ENCODE peak calls at places on chromosomes 3 and 15, in ten cellular contexts. K is lower lobe of right lung, L is ovary, A is fibroblast of pulmonary artery, R is MCF 10A, U is GM13977, P is AG04450, G is Peyer's patch, E is type B pancreatic cell, Q is Calu3. Y is an unnamed sample.

GRCh38 chr3:167913218-167913902 is 177.8 kb downstream of the SERPINI1 start:
- DNase-seq in K (peak), L (no peak), A (peak), R (peak), U (no peak), P (no peak), G (no peak), E (no peak), Q (no peak), Y (no peak)

GRCh38 chr3:108409791-108410190 is 100.6 kb downstream of the MYH15 start:
- DNase-seq in K (no peak), L (no peak), A (no peak), R (no peak), U (no peak), P (no peak), G (no peak), E (no peak), Q (no peak), Y (no peak)

GRCh38 chr15:73002509-73002908 is 49.8 kb upstream of the NEO1 start:
- DNase-seq in K (no peak), L (no peak), A (no peak), R (no peak), U (no peak), P (peak), G (no peak), E (no peak), Q (no peak), Y (no peak)

GRCh38 chr3:160695906-160696305 is 18.9 kb downstream of the ARL14 start:
- DNase-seq in K (no peak), L (no peak), A (peak), R (no peak), U (no peak), P (no peak), G (no peak), E (no peak), Q (no peak), Y (no peak)

GRCh38 chr3:59605318-59605717 is 555.5 kb upstream of the CFAP20DC start:
- DNase-seq in K (no peak), L (no peak), A (no peak), R (no peak), U (no peak), P (no peak), G (no peak), E (no peak), Q (no peak), Y (no peak)

GRCh38 chr3:35651888-35652287 is 12.6 kb downstream of the ARPP21 start:
- DNase-seq in K (no peak), L (no peak), A (peak), R (no peak), U (no peak), P (no peak), G (no peak), E (no peak), Q (no peak), Y (no peak)

GRCh38 chr3:188000361-188000861 is 153.5 kb upstream of the LPP start:
- DNase-seq in K (no peak), L (no peak), A (no peak), R (no peak), U (no peak), P (no peak), G (peak), E (no peak), Q (peak), Y (no peak)

GRCh38 chr3:103960819-103961218 is 1405.9 kb upstream of the ALCAM start:
- DNase-seq in K (no peak), L (no peak), A (no peak), R (no peak), U (no peak), P (no peak), G (no peak), E (no peak), Q (no peak), Y (no peak)

GRCh38 chr15:79084308-79084968 is 6.1 kb downstream of the RASGRF1 start:
- DNase-seq in K (no peak), L (no peak), A (no peak), R (no peak), U (no peak), P (no peak), G (no peak), E (no peak), Q (no peak), Y (no peak)

GRCh38 chr15:50911641-50912040 is 3.2 kb downstream of the AP4E1 start:
- DNase-seq in K (no peak), L (no peak), A (no peak), R (no peak), U (no peak), P (no peak), G (no peak), E (no peak), Q (no peak), Y (no peak)

GRCh38 chr15:68699881-68700394 is 120.8 kb downstream of the ANP32A start:
- DNase-seq in K (no peak), L (peak), A (no peak), R (no peak), U (no peak), P (no peak), G (no peak), E (no peak), Q (no peak), Y (no peak)

GRCh38 chr3:184239221-184239620 is 9.5 kb downstream of the ALG3 start:
- DNase-seq in K (peak), L (no peak), A (no peak), R (no peak), U (no peak), P (no peak), G (no peak), E (no peak), Q (no peak), Y (no peak)

GRCh38 chr3:57544181-57545125 is at the start of gene DNAH12:
- DNase-seq in K (peak), L (peak), A (peak), R (no peak), U (no peak), P (no peak), G (no peak), E (peak), Q (peak), Y (peak)

GRCh38 chr3:138949002-138949418 is 2.0 kb downstream of the FOXL2NB start:
- DNase-seq in K (no peak), L (peak), A (no peak), R (no peak), U (no peak), P (no peak), G (no peak), E (no peak), Q (no peak), Y (no peak)

GRCh38 chr15:48868549-48868948 is 9.4 kb upstream of the EID1 start:
- DNase-seq in K (no peak), L (no peak), A (peak), R (peak), U (no peak), P (no peak), G (no peak), E (no peak), Q (no peak), Y (no peak)

GRCh38 chr15:33068007-33068441 is 126.5 kb downstream of the FMN1 start:
- DNase-seq in K (peak), L (no peak), A (no peak), R (peak), U (no peak), P (no peak), G (peak), E (no peak), Q (peak), Y (no peak)

GRCh38 chr15:77959094-77959879 is 118.2 kb downstream of the TBC1D2B start:
- DNase-seq in K (peak), L (peak), A (peak), R (peak), U (peak), P (peak), G (peak), E (peak), Q (peak), Y (peak)

GRCh38 chr15:93608643-93609148 is 519.7 kb upstream of the RGMA start:
- DNase-seq in K (no peak), L (no peak), A (no peak), R (no peak), U (no peak), P (no peak), G (no peak), E (no peak), Q (no peak), Y (no peak)

GRCh38 chr3:50334339-50335075 is 6.1 kb downstream of the RASSF1 start:
- DNase-seq in K (no peak), L (no peak), A (no peak), R (no peak), U (no peak), P (no peak), G (no peak), E (no peak), Q (no peak), Y (no peak)

GRCh38 chr3:143120716-143121239 is 1.2 kb downstream of the CHST2 start:
- DNase-seq in K (peak), L (peak), A (peak), R (no peak), U (peak), P (no peak), G (peak), E (peak), Q (peak), Y (peak)

GRCh38 chr3:29099296-29099695 is 181.6 kb upstream of the RBMS3 start:
- DNase-seq in K (no peak), L (no peak), A (peak), R (no peak), U (no peak), P (no peak), G (no peak), E (no peak), Q (no peak), Y (no peak)

GRCh38 chr15:59833366-59833765 is 144.2 kb upstream of the BNIP2 start:
- DNase-seq in K (no peak), L (no peak), A (no peak), R (no peak), U (no peak), P (no peak), G (no peak), E (no peak), Q (no peak), Y (no peak)

GRCh38 chr3:65633018-65633417 is 405.7 kb downstream of the MAGI1 start:
- DNase-seq in K (no peak), L (no peak), A (no peak), R (no peak), U (no peak), P (no peak), G (no peak), E (no peak), Q (no peak), Y (no peak)

GRCh38 chr15:39623550-39623931 is 42.7 kb downstream of the THBS1 start:
- DNase-seq in K (no peak), L (no peak), A (no peak), R (no peak), U (peak), P (no peak), G (no peak), E (no peak), Q (no peak), Y (no peak)

GRCh38 chr3:166484470-166484869 is 647.2 kb upstream of the BCHE start:
- DNase-seq in K (no peak), L (no peak), A (no peak), R (no peak), U (no peak), P (no peak), G (no peak), E (no peak), Q (no peak), Y (no peak)

GRCh38 chr3:147030274-147030673 is 376.1 kb downstream of the ZIC4 start:
- DNase-seq in K (no peak), L (no peak), A (no peak), R (no peak), U (no peak), P (no peak), G (no peak), E (no peak), Q (no peak), Y (no peak)

GRCh38 chr3:38565339-38566214 is 69.4 kb downstream of the EXOG start:
- DNase-seq in K (peak), L (no peak), A (no peak), R (no peak), U (no peak), P (no peak), G (peak), E (peak), Q (no peak), Y (no peak)

GRCh38 chr3:38566215-38566528 is 70.0 kb downstream of the EXOG start:
- DNase-seq in K (peak), L (no peak), A (no peak), R (no peak), U (no peak), P (no peak), G (peak), E (peak), Q (no peak), Y (no peak)

GRCh38 chr3:38563070-38563901 is 67.1 kb downstream of the EXOG start:
- DNase-seq in K (peak), L (peak), A (no peak), R (no peak), U (no peak), P (no peak), G (peak), E (peak), Q (no peak), Y (no peak)

GRCh38 chr3:38564631-38565338 is 68.6 kb downstream of the EXOG start:
- DNase-seq in K (peak), L (peak), A (no peak), R (no peak), U (no peak), P (no peak), G (peak), E (peak), Q (no peak), Y (no peak)

DNA sequence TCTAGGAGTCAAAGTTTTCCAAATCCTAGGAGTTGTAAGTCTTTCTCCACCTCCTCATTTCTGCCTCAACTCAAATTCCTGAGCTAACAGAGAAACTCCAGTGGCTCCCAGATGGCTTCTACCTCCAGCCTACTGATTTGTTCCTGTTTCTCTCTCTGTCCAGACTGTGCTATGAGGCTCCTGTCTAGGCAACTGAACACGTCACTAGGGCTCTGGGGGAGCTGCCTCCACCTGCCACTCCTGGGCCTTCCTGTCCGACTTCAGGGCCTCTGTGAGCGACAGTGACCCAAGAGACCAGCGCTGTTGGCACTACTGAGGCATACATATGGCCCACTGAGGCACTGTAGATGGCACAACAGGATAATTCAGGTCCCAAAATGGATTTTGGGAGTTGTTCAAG is 71.4 kb downstream of the EXOG start:
- DNase-seq in K (peak), L (no peak), A (no peak), R (no peak), U (no peak), P (no peak), G (peak), E (no peak), Q (no peak), Y (no peak)
- TF ChIP-seq CTCF in K (no peak), L (no peak), A (no peak), R (no peak), U (no peak), P (no peak), G (no peak), E (no peak), Q (no peak), Y (no peak)

DNA sequence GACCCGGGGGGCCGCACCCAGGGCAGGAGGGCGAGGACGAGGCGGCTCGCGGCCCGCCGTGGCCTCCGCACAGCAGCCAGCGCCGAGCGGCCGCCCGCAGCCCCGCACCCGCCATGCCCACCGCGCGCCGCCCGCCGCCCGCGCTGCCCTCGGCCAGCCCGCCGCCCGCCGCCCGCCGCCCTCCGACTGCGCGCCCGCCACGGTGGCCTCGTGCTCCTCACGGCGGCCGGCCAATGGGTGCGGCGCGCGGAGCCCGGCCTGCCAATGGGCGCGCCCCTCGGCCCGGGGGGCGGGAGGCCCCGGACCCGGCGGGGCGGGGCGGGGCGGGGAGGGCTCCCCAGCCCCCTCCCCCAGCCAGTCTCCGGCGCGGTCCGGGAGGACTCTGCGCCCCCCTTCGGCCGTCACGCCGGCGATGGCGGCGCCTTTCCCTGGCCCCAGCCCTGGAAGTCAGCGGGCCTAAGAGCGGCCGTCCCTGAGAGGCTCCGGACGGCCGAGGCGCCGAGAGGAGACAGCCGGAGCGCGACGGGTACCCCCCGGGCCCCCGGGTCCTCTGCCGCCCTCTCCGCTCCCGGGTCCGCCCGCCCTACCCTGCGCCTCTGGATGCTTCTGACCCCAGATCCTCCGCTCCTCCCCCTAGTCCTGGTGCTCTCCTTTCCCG is at the start of gene NT5DC2:
- DNase-seq in K (no peak), L (peak), A (peak), R (peak), U (peak), P (no peak), G (peak), E (peak), Q (peak), Y (peak)
- TF ChIP-seq CTCF in K (no peak), L (no peak), A (no peak), R (no peak), U (peak), P (no peak), G (no peak), E (peak), Q (no peak), Y (no peak)

GRCh38 chr3:10419637-10420232 is 85.7 kb downstream of the ATP2B2 start:
- DNase-seq in K (no peak), L (no peak), A (no peak), R (no peak), U (no peak), P (no peak), G (no peak), E (no peak), Q (no peak), Y (no peak)

GRCh38 chr3:10416730-10417300 is 88.6 kb downstream of the ATP2B2 start:
- DNase-seq in K (no peak), L (no peak), A (no peak), R (no peak), U (no peak), P (no peak), G (no peak), E (no peak), Q (no peak), Y (no peak)

GRCh38 chr3:10421996-10422395 is 83.4 kb downstream of the ATP2B2 start:
- DNase-seq in K (no peak), L (no peak), A (no peak), R (no peak), U (no peak), P (no peak), G (no peak), E (no peak), Q (no peak), Y (no peak)

GRCh38 chr3:10420745-10421475 is 84.5 kb downstream of the ATP2B2 start:
- DNase-seq in K (no peak), L (no peak), A (no peak), R (no peak), U (no peak), P (no peak), G (no peak), E (no peak), Q (no peak), Y (no peak)

DNA sequence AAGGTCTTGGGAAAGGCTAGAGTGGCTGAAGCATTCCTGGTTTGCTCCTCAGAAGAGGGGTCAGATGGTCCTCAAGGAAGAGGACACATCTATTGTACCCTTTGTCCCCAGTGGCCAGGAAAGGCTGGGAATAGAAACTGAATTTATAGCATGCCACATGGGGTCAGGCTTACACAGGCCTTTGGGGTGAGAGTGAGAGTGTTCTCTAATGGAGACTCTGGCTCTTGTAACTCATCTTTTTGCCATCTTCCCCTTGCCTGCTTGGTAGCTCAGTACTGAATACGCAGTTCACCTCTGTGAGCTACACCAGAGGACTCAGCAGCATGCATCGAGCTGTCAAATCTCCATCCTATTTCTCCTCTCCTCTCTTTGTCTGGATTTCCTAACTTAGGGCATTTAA is 87.5 kb downstream of the ATP2B2 start:
- DNase-seq in K (no peak), L (no peak), A (peak), R (peak), U (peak), P (no peak), G (no peak), E (no peak), Q (peak), Y (no peak)
- TF ChIP-seq CTCF in K (no peak), L (no peak), A (peak), R (peak), U (peak), P (peak), G (no peak), E (peak), Q (no peak), Y (no peak)

GRCh38 chr3:46932455-46933225 is 43.9 kb downstream of the CCDC12 start:
- DNase-seq in K (peak), L (peak), A (no peak), R (no peak), U (no peak), P (no peak), G (peak), E (no peak), Q (no peak), Y (no peak)
- TF ChIP-seq CTCF in K (no peak), L (no peak), A (no peak), R (no peak), U (peak), P (no peak), G (no peak), E (no peak), Q (no peak), Y (no peak)

GRCh38 chr3:9405756-9406155 is 8.3 kb downstream of the SETD5 start:
- DNase-seq in K (no peak), L (no peak), A (no peak), R (no peak), U (no peak), P (no peak), G (no peak), E (no peak), Q (no peak), Y (no peak)

GRCh38 chr3:9403463-9403862 is 6.0 kb downstream of the SETD5 start:
- DNase-seq in K (no peak), L (no peak), A (no peak), R (no peak), U (no peak), P (no peak), G (no peak), E (no peak), Q (no peak), Y (no peak)

GRCh38 chr3:9402410-9403228 is 5.2 kb downstream of the SETD5 start:
- DNase-seq in K (no peak), L (no peak), A (peak), R (peak), U (no peak), P (no peak), G (peak), E (no peak), Q (peak), Y (no peak)

GRCh38 chr3:9406856-9407626 is 9.6 kb downstream of the SETD5 start:
- DNase-seq in K (no peak), L (no peak), A (no peak), R (no peak), U (no peak), P (no peak), G (no peak), E (no peak), Q (no peak), Y (no peak)

GRCh38 chr3:9404680-9405079 is 7.3 kb downstream of the SETD5 start:
- DNase-seq in K (no peak), L (no peak), A (no peak), R (no peak), U (peak), P (no peak), G (no peak), E (no peak), Q (peak), Y (no peak)
- TF ChIP-seq CTCF in K (no peak), L (no peak), A (peak), R (peak), U (no peak), P (peak), G (peak), E (peak), Q (no peak), Y (no peak)

GRCh38 chr3:69324362-69325025 is 61.4 kb downstream of the FRMD4B start:
- DNase-seq in K (no peak), L (no peak), A (peak), R (peak), U (no peak), P (no peak), G (no peak), E (peak), Q (no peak), Y (no peak)
- TF ChIP-seq CTCF in K (peak), L (no peak), A (peak), R (peak), U (peak), P (no peak), G (peak), E (peak), Q (no peak), Y (no peak)

DNA sequence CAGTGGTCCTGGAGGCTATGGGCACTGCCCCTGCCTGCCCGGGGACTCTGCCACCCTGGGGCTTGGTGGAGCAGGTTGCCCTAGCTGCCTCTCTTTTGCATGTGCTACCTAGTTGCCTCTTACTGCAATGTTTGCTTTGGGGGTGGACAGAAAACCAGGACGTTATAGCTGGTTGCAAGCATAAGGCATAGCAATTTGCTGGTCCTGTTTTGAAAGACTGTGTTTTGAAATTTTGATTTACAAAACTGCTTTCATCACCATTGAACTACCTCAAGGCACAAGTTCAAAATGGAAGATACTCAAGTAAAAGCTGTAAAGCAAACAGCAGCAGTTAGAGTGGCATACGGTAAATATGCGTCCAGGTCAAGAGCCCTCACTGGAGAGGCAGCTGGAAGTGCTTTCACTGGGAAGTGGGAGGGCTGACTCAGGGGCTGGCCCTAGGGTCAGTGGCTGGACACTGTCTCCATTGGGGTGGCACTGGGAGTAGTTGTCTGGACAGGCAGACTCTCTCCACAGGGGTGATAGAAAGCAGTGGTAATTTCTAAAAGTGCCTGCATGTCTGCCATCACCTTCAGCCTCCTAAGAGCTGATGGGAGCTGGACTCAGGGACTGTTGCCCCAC is 138.1 kb downstream of the CHDH start:
- DNase-seq in K (peak), L (no peak), A (no peak), R (no peak), U (no peak), P (no peak), G (no peak), E (peak), Q (no peak), Y (no peak)
- TF ChIP-seq CTCF in K (no peak), L (no peak), A (no peak), R (no peak), U (no peak), P (no peak), G (no peak), E (no peak), Q (no peak), Y (no peak)

Y was measured in mesothelial cell of epicardium.